ENCODE peak calls at places on chromosomes 1 and 21, in seven cellular contexts. E is dermis microvascular lymphatic vessel endothelial cell; Z is non-pigmented ciliary epithelial cell; A is hypothalamus; P is HFF-Myc; T is activated CD4-positive, alpha-beta T cell treated with anti-CD3 and anti-CD28 coated beads, Interleukin-2, amount 50 U/mL, for 1 hour; K is kidney tubule cell. S is an unnamed sample.

GRCh38 chr21:39451332-39452206 is at the start of gene SH3BGR:
- DNase-seq in E (no peak), Z (no peak), A (peak; percentile 69), P (no peak), T (no peak), K (peak; percentile 38), S (no peak)

GRCh38 chr21:43193088-43193650 is 24.4 kb downstream of the CRYAA start:
- DNase-seq in E (no peak), Z (no peak), A (no peak), P (no peak), T (no peak), K (no peak), S (no peak)

GRCh38 chr21:34270406-34270805 is 93.4 kb upstream of the KCNE2 start:
- DNase-seq in E (no peak), Z (no peak), A (no peak), P (no peak), T (no peak), K (peak; percentile 53), S (no peak)

GRCh38 chr1:61082336-61083013 is at the start of gene NFIA:
- DNase-seq in E (peak; percentile 80), Z (no peak), A (no peak), P (no peak), T (peak; percentile 10), K (peak; percentile 61), S (peak; percentile 26)

GRCh38 chr1:222167111-222167510 is 380.8 kb downstream of the HHIPL2 start:
- DNase-seq in E (peak; percentile 5), Z (peak; percentile 72), A (no peak), P (peak; percentile 44), T (no peak), K (peak; percentile 97), S (peak; percentile 5)

GRCh38 chr1:51906306-51907078 is 28.0 kb upstream of the NRDC start:
- DNase-seq in E (peak; percentile 11), Z (no peak), A (no peak), P (peak; percentile 37), T (no peak), K (peak; percentile 71), S (no peak)

GRCh38 chr21:45780647-45781046 is 137.1 kb downstream of the PCBP3 start:
- DNase-seq in E (no peak), Z (no peak), A (no peak), P (no peak), T (no peak), K (no peak), S (no peak)

GRCh38 chr1:170134606-170135005 is 11.2 kb upstream of the NTMT2 start:
- DNase-seq in E (no peak), Z (no peak), A (no peak), P (no peak), T (no peak), K (no peak), S (no peak)

GRCh38 chr1:215192306-215192705 is 109.8 kb downstream of the KCNK2 start:
- DNase-seq in E (no peak), Z (peak; percentile 44), A (no peak), P (peak; percentile 31), T (no peak), K (no peak), S (no peak)

GRCh38 chr1:45543599-45544417 is 6.8 kb upstream of the AKR1A1 start:
- DNase-seq in E (peak; percentile 92), Z (no peak), A (no peak), P (no peak), T (peak; percentile 67), K (peak; percentile 73), S (no peak)

GRCh38 chr1:107952989-107953388 is 12.0 kb downstream of the VAV3 start:
- DNase-seq in E (peak; percentile 84), Z (no peak), A (no peak), P (no peak), T (no peak), K (no peak), S (no peak)

GRCh38 chr1:62337785-62338631 is 18.8 kb upstream of the KANK4 start:
- DNase-seq in E (no peak), Z (no peak), A (no peak), P (no peak), T (no peak), K (no peak), S (peak; percentile 51)

GRCh38 chr1:156368889-156369684 is at the start of gene RHBG:
- DNase-seq in E (peak; percentile 26), Z (no peak), A (no peak), P (no peak), T (peak; percentile 24), K (peak; percentile 50), S (no peak)

GRCh38 chr1:147072371-147073061 is 99.8 kb downstream of the PRKAB2 start:
- DNase-seq in E (no peak), Z (no peak), A (no peak), P (no peak), T (no peak), K (peak; percentile 20), S (no peak)

GRCh38 chr1:56550132-56550531 is 29.2 kb downstream of the PLPP3 start:
- DNase-seq in E (peak; percentile 48), Z (no peak), A (no peak), P (no peak), T (no peak), K (no peak), S (no peak)

GRCh38 chr1:41649445-41650175 is 165.1 kb upstream of the EDN2 start:
- DNase-seq in E (no peak), Z (no peak), A (no peak), P (no peak), T (no peak), K (no peak), S (no peak)

GRCh38 chr1:48644950-48645605 is 131.6 kb downstream of the BEND5 start:
- DNase-seq in E (no peak), Z (no peak), A (no peak), P (no peak), T (no peak), K (no peak), S (no peak)

GRCh38 chr1:244272471-244273261 is 179.0 kb downstream of the ADSS2 start:
- DNase-seq in E (peak; percentile 91), Z (peak; percentile 78), A (peak; percentile 10), P (peak; percentile 91), T (peak; percentile 69), K (peak; percentile 84), S (peak; percentile 82)

GRCh38 chr21:42086969-42087368 is 15.9 kb downstream of the UMODL1 start:
- DNase-seq in E (no peak), Z (no peak), A (no peak), P (no peak), T (no peak), K (no peak), S (no peak)

GRCh38 chr1:36225298-36225899 is 1.2 kb downstream of the THRAP3 start:
- DNase-seq in E (no peak), Z (no peak), A (no peak), P (no peak), T (no peak), K (no peak), S (no peak)

GRCh38 chr1:232499151-232499550 is 130.8 kb downstream of the SIPA1L2 start:
- DNase-seq in E (no peak), Z (no peak), A (no peak), P (no peak), T (no peak), K (no peak), S (no peak)

GRCh38 chr1:211549092-211549749 is 29.7 kb downstream of the SLC30A1 start:
- DNase-seq in E (no peak), Z (no peak), A (no peak), P (no peak), T (no peak), K (no peak), S (no peak)

GRCh38 chr1:227748496-227749182 is 13.4 kb downstream of the SNAP47 start:
- DNase-seq in E (no peak), Z (no peak), A (no peak), P (no peak), T (peak; percentile 33), K (no peak), S (no peak)

GRCh38 chr21:15764878-15765277 is 35.1 kb downstream of the USP25 start:
- DNase-seq in E (no peak), Z (no peak), A (no peak), P (no peak), T (no peak), K (no peak), S (no peak)

GRCh38 chr1:180230791-180231505 is 884 bp downstream of the LHX4 start:
- DNase-seq in E (peak; percentile 23), Z (no peak), A (no peak), P (no peak), T (no peak), K (peak; percentile 70), S (no peak)

GRCh38 chr1:6491480-6491962 is at the start of gene PLEKHG5:
- DNase-seq in E (peak; percentile 92), Z (peak; percentile 27), A (no peak), P (peak; percentile 30), T (no peak), K (peak; percentile 96), S (no peak)

GRCh38 chr1:17755120-17755519 is at the start of gene ACTL8:
- DNase-seq in E (no peak), Z (no peak), A (no peak), P (no peak), T (no peak), K (no peak), S (no peak)

GRCh38 chr1:1826356-1827088 is 48.3 kb upstream of the NADK start:
- DNase-seq in E (no peak), Z (no peak), A (no peak), P (no peak), T (no peak), K (peak; percentile 70), S (no peak)

GRCh38 chr1:155947741-155948140 is 6.3 kb downstream of the RXFP4 start:
- DNase-seq in E (no peak), Z (no peak), A (no peak), P (no peak), T (no peak), K (no peak), S (no peak)

GRCh38 chr1:84668185-84668584 is 22.1 kb downstream of the SSX2IP start:
- DNase-seq in E (peak; percentile 13), Z (no peak), A (no peak), P (no peak), T (no peak), K (no peak), S (no peak)

GRCh38 chr1:3578906-3579305 is 32.4 kb downstream of the MEGF6 start:
- DNase-seq in E (no peak), Z (no peak), A (no peak), P (no peak), T (no peak), K (no peak), S (no peak)

GRCh38 chr1:22592919-22593790 is 29.9 kb downstream of the EPHA8 start:
- DNase-seq in E (no peak), Z (no peak), A (no peak), P (no peak), T (no peak), K (no peak), S (no peak)

GRCh38 chr1:110490791-110491451 is 28.1 kb downstream of the KCNA10 start:
- DNase-seq in E (no peak), Z (no peak), A (no peak), P (no peak), T (no peak), K (no peak), S (no peak)

GRCh38 chr1:185314416-185314815 is 2.6 kb downstream of the IVNS1ABP start:
- DNase-seq in E (peak; percentile 24), Z (no peak), A (no peak), P (no peak), T (no peak), K (peak; percentile 34), S (no peak)

GRCh38 chr1:184143449-184143848 is 91.9 kb downstream of the TSEN15 start:
- DNase-seq in E (no peak), Z (no peak), A (no peak), P (no peak), T (no peak), K (no peak), S (no peak)

S was measured in neural crest cell.